ENCODE peak calls at places on chromosomes 13 and 19, in nine cellular contexts. One of them, this sample, is unnamed.

GRCh38 chr19:10764340-10764894 is 46.5 kb downstream of the DNM2 start:
- DNase-seq in stomach: peak; percentile 65
- DNase-seq in HTR-8/SVneo: no peak
- DNase-seq in effector CD4-positive, alpha-beta T cell: no peak
- DNase-seq in stimulated activated CD8-positive, alpha-beta memory T cell treated with anti-CD3 and anti-CD28 coated beads, Interleukin-2, amount 100 ng/mL, for 48 hours: no peak
- DNase-seq in NCI-H1417: no peak
- DNase-seq in H9: no peak
- DNase-seq in posterior cingulate gyrus: no peak
- DNase-seq in amniotic stem cell: no peak
- DNase-seq in this sample: no peak

GRCh38 chr19:18013621-18014111 is 5.7 kb downstream of the ARRDC2 start:
- DNase-seq in HTR-8/SVneo: no peak
- DNase-seq in NCI-H1417: no peak
- DNase-seq in posterior cingulate gyrus: no peak
- DNase-seq in H9: no peak
- DNase-seq in effector CD4-positive, alpha-beta T cell: no peak
- DNase-seq in stomach: no peak
- DNase-seq in amniotic stem cell: no peak
- DNase-seq in stimulated activated CD8-positive, alpha-beta memory T cell treated with anti-CD3 and anti-CD28 coated beads, Interleukin-2, amount 100 ng/mL, for 48 hours: no peak
- DNase-seq in this sample: no peak

GRCh38 chr19:6766357-6767080 is 716 bp downstream of the SH2D3A start:
- DNase-seq in stimulated activated CD8-positive, alpha-beta memory T cell treated with anti-CD3 and anti-CD28 coated beads, Interleukin-2, amount 100 ng/mL, for 48 hours: no peak
- DNase-seq in NCI-H1417: no peak
- DNase-seq in amniotic stem cell: no peak
- DNase-seq in effector CD4-positive, alpha-beta T cell: no peak
- DNase-seq in posterior cingulate gyrus: no peak
- DNase-seq in stomach: no peak
- DNase-seq in HTR-8/SVneo: no peak
- DNase-seq in H9: peak; percentile 35
- DNase-seq in this sample: no peak

GRCh38 chr19:19320362-19321142 is at the start of the genes MAU2 and SUGP1:
- DNase-seq in stomach: peak; percentile 90
- DNase-seq in posterior cingulate gyrus: peak; percentile 85
- DNase-seq in stimulated activated CD8-positive, alpha-beta memory T cell treated with anti-CD3 and anti-CD28 coated beads, Interleukin-2, amount 100 ng/mL, for 48 hours: peak; percentile 82
- DNase-seq in H9: peak; percentile 92
- DNase-seq in amniotic stem cell: peak; percentile 78
- DNase-seq in effector CD4-positive, alpha-beta T cell: peak; percentile 89
- DNase-seq in NCI-H1417: peak; percentile 93
- DNase-seq in HTR-8/SVneo: peak; percentile 98
- DNase-seq in this sample: peak; percentile 85

GRCh38 chr13:43107780-43108179 is 84.4 kb downstream of the DNAJC15 start:
- DNase-seq in H9: no peak
- DNase-seq in amniotic stem cell: no peak
- DNase-seq in stimulated activated CD8-positive, alpha-beta memory T cell treated with anti-CD3 and anti-CD28 coated beads, Interleukin-2, amount 100 ng/mL, for 48 hours: no peak
- DNase-seq in NCI-H1417: no peak
- DNase-seq in posterior cingulate gyrus: no peak
- DNase-seq in stomach: no peak
- DNase-seq in effector CD4-positive, alpha-beta T cell: no peak
- DNase-seq in HTR-8/SVneo: no peak
- DNase-seq in this sample: no peak

GRCh38 chr19:13817615-13818371 is 22.6 kb downstream of the ZSWIM4 start:
- DNase-seq in amniotic stem cell: no peak
- DNase-seq in NCI-H1417: no peak
- DNase-seq in stomach: peak; percentile 87
- DNase-seq in effector CD4-positive, alpha-beta T cell: no peak
- DNase-seq in HTR-8/SVneo: no peak
- DNase-seq in stimulated activated CD8-positive, alpha-beta memory T cell treated with anti-CD3 and anti-CD28 coated beads, Interleukin-2, amount 100 ng/mL, for 48 hours: no peak
- DNase-seq in H9: peak; percentile 100
- DNase-seq in posterior cingulate gyrus: no peak
- DNase-seq in this sample: no peak

GRCh38 chr13:114010401-114011101 is 36.7 kb upstream of the C13orf46 start:
- DNase-seq in HTR-8/SVneo: no peak
- DNase-seq in NCI-H1417: no peak
- DNase-seq in H9: no peak
- DNase-seq in amniotic stem cell: no peak
- DNase-seq in effector CD4-positive, alpha-beta T cell: no peak
- DNase-seq in stomach: no peak
- DNase-seq in stimulated activated CD8-positive, alpha-beta memory T cell treated with anti-CD3 and anti-CD28 coated beads, Interleukin-2, amount 100 ng/mL, for 48 hours: no peak
- DNase-seq in posterior cingulate gyrus: no peak
- DNase-seq in this sample: no peak

GRCh38 chr19:33794578-33795369 is 1.9 kb upstream of the KCTD15 start:
- DNase-seq in NCI-H1417: no peak
- DNase-seq in HTR-8/SVneo: no peak
- DNase-seq in effector CD4-positive, alpha-beta T cell: no peak
- DNase-seq in stimulated activated CD8-positive, alpha-beta memory T cell treated with anti-CD3 and anti-CD28 coated beads, Interleukin-2, amount 100 ng/mL, for 48 hours: no peak
- DNase-seq in stomach: no peak
- DNase-seq in H9: peak; percentile 60
- DNase-seq in posterior cingulate gyrus: no peak
- DNase-seq in amniotic stem cell: no peak
- DNase-seq in this sample: no peak

GRCh38 chr19:7342143-7342542 is 6.6 kb upstream of the ARHGEF18 start:
- DNase-seq in effector CD4-positive, alpha-beta T cell: no peak
- DNase-seq in stimulated activated CD8-positive, alpha-beta memory T cell treated with anti-CD3 and anti-CD28 coated beads, Interleukin-2, amount 100 ng/mL, for 48 hours: no peak
- DNase-seq in amniotic stem cell: no peak
- DNase-seq in stomach: no peak
- DNase-seq in NCI-H1417: no peak
- DNase-seq in posterior cingulate gyrus: no peak
- DNase-seq in H9: no peak
- DNase-seq in HTR-8/SVneo: no peak
- DNase-seq in this sample: no peak

GRCh38 chr13:103430368-103430767 is 364.2 kb upstream of the SLC10A2 start:
- DNase-seq in stomach: no peak
- DNase-seq in stimulated activated CD8-positive, alpha-beta memory T cell treated with anti-CD3 and anti-CD28 coated beads, Interleukin-2, amount 100 ng/mL, for 48 hours: no peak
- DNase-seq in effector CD4-positive, alpha-beta T cell: no peak
- DNase-seq in amniotic stem cell: no peak
- DNase-seq in posterior cingulate gyrus: no peak
- DNase-seq in HTR-8/SVneo: no peak
- DNase-seq in NCI-H1417: no peak
- DNase-seq in H9: no peak
- DNase-seq in this sample: no peak

GRCh38 chr19:55303477-55303876 is 19.7 kb downstream of the BRSK1 start:
- DNase-seq in NCI-H1417: no peak
- DNase-seq in amniotic stem cell: no peak
- DNase-seq in stimulated activated CD8-positive, alpha-beta memory T cell treated with anti-CD3 and anti-CD28 coated beads, Interleukin-2, amount 100 ng/mL, for 48 hours: no peak
- DNase-seq in stomach: no peak
- DNase-seq in effector CD4-positive, alpha-beta T cell: no peak
- DNase-seq in HTR-8/SVneo: no peak
- DNase-seq in posterior cingulate gyrus: no peak
- DNase-seq in H9: no peak
- DNase-seq in this sample: no peak

GRCh38 chr19:45247136-45247535 is 1.9 kb upstream of the EXOC3L2 start:
- DNase-seq in HTR-8/SVneo: no peak
- DNase-seq in amniotic stem cell: no peak
- DNase-seq in NCI-H1417: no peak
- DNase-seq in effector CD4-positive, alpha-beta T cell: no peak
- DNase-seq in H9: no peak
- DNase-seq in stomach: no peak
- DNase-seq in stimulated activated CD8-positive, alpha-beta memory T cell treated with anti-CD3 and anti-CD28 coated beads, Interleukin-2, amount 100 ng/mL, for 48 hours: no peak
- DNase-seq in posterior cingulate gyrus: no peak
- DNase-seq in this sample: no peak